ENCODE peak calls at places on chromosomes 3 and 15, in four cellular contexts. One of them, this sample, is unnamed.

GRCh38 chr3:156579427-156579851 is 24.5 kb upstream of the SSR3 start:
- DNase-seq in A172: no peak
- DNase-seq in epithelial cell of esophagus: peak
- DNase-seq in RWPE1: peak
- DNase-seq in this sample: no peak

GRCh38 chr3:158489181-158489580 is 81.8 kb upstream of the MLF1 start:
- DNase-seq in A172: no peak
- DNase-seq in epithelial cell of esophagus: no peak
- DNase-seq in RWPE1: no peak
- DNase-seq in this sample: no peak

GRCh38 chr15:91099616-91100560 is at the start of gene SV2B:
- DNase-seq in A172: no peak
- DNase-seq in epithelial cell of esophagus: peak
- DNase-seq in RWPE1: peak
- DNase-seq in this sample: peak

GRCh38 chr3:60594025-60594424 is 657.2 kb downstream of the FHIT start:
- DNase-seq in A172: no peak
- DNase-seq in epithelial cell of esophagus: peak
- DNase-seq in RWPE1: peak
- DNase-seq in this sample: no peak

GRCh38 chr3:171282041-171282440 is 178.2 kb downstream of the TNIK start:
- DNase-seq in A172: peak
- DNase-seq in epithelial cell of esophagus: no peak
- DNase-seq in RWPE1: no peak
- DNase-seq in this sample: peak

GRCh38 chr15:53625962-53626845 is 133.3 kb downstream of the WDR72 start:
- DNase-seq in A172: no peak
- DNase-seq in epithelial cell of esophagus: no peak
- DNase-seq in RWPE1: no peak
- DNase-seq in this sample: no peak

GRCh38 chr15:80780416-80781221 is 1.4 kb downstream of the CEMIP start:
- DNase-seq in A172: no peak
- DNase-seq in epithelial cell of esophagus: peak
- DNase-seq in RWPE1: peak
- DNase-seq in this sample: no peak

GRCh38 chr3:194139085-194139976 is 3.4 kb downstream of the HES1 start:
- DNase-seq in A172: peak
- DNase-seq in epithelial cell of esophagus: peak
- DNase-seq in RWPE1: peak
- DNase-seq in this sample: peak

GRCh38 chr15:28868744-28869143 is 17.0 kb upstream of the APBA2 start:
- DNase-seq in A172: no peak
- DNase-seq in epithelial cell of esophagus: no peak
- DNase-seq in RWPE1: no peak
- DNase-seq in this sample: no peak

GRCh38 chr3:48990636-48991421 is 788 bp downstream of the P4HTM start:
- DNase-seq in A172: no peak
- DNase-seq in epithelial cell of esophagus: no peak
- DNase-seq in RWPE1: no peak
- DNase-seq in this sample: no peak

GRCh38 chr3:100973594-100973993 is 19.6 kb downstream of the ABI3BP start:
- DNase-seq in A172: no peak
- DNase-seq in epithelial cell of esophagus: no peak
- DNase-seq in RWPE1: no peak
- DNase-seq in this sample: no peak

GRCh38 chr3:156483961-156484787 is 70.7 kb downstream of the SSR3 start:
- DNase-seq in A172: peak
- DNase-seq in epithelial cell of esophagus: peak
- DNase-seq in RWPE1: peak
- DNase-seq in this sample: no peak

This sample was measured in kidney glomerular epithelial cell.